ENCODE peak calls at places on chromosome 10, in five cellular contexts. One of them, this sample, is unnamed.

GRCh38 chr10:1398626-1399410 is 338.5 kb downstream of the ADARB2 start:
- DNase-seq in iPS-NIHi11: no peak
- DNase-seq in ACHN: no peak
- DNase-seq in HTR-8/SVneo: no peak
- DNase-seq in smooth muscle cell of the brain vasculature: no peak
- DNase-seq in this sample: no peak

GRCh38 chr10:8006274-8006999 is 48.1 kb upstream of the GATA3 start:
- DNase-seq in ACHN: no peak
- DNase-seq in HTR-8/SVneo: no peak
- DNase-seq in smooth muscle cell of the brain vasculature: no peak
- DNase-seq in iPS-NIHi11: no peak
- DNase-seq in this sample: no peak

GRCh38 chr10:73774637-73775036 is 7.2 kb upstream of the CHCHD1 start:
- DNase-seq in smooth muscle cell of the brain vasculature: no peak
- DNase-seq in iPS-NIHi11: no peak
- DNase-seq in ACHN: peak; percentile 51
- DNase-seq in HTR-8/SVneo: peak; percentile 23
- DNase-seq in this sample: peak; percentile 29

GRCh38 chr10:4807803-4808507 is 18.1 kb upstream of the AKR1E2 start:
- DNase-seq in iPS-NIHi11: no peak
- DNase-seq in ACHN: peak; percentile 84
- DNase-seq in HTR-8/SVneo: peak; percentile 63
- DNase-seq in smooth muscle cell of the brain vasculature: no peak
- DNase-seq in this sample: no peak

GRCh38 chr10:122481296-122482056 is 20.1 kb downstream of the HTRA1 start:
- DNase-seq in HTR-8/SVneo: no peak
- DNase-seq in ACHN: no peak
- DNase-seq in smooth muscle cell of the brain vasculature: no peak
- DNase-seq in iPS-NIHi11: no peak
- DNase-seq in this sample: no peak

GRCh38 chr10:80154978-80155695 is 22.6 kb downstream of the PLAC9 start:
- DNase-seq in iPS-NIHi11: no peak
- DNase-seq in smooth muscle cell of the brain vasculature: no peak
- DNase-seq in ACHN: no peak
- DNase-seq in HTR-8/SVneo: no peak
- DNase-seq in this sample: no peak

GRCh38 chr10:27890971-27891370 is 107.9 kb downstream of the ODAD2 start:
- DNase-seq in ACHN: no peak
- DNase-seq in iPS-NIHi11: no peak
- DNase-seq in HTR-8/SVneo: no peak
- DNase-seq in smooth muscle cell of the brain vasculature: no peak
- DNase-seq in this sample: no peak

GRCh38 chr10:13936826-13937225 is 350.1 kb downstream of the PRPF18 start:
- DNase-seq in HTR-8/SVneo: no peak
- DNase-seq in iPS-NIHi11: no peak
- DNase-seq in smooth muscle cell of the brain vasculature: no peak
- DNase-seq in ACHN: no peak
- DNase-seq in this sample: no peak

GRCh38 chr10:48604408-48605263 is at the start of gene ARHGAP22:
- DNase-seq in iPS-NIHi11: peak; percentile 90
- DNase-seq in smooth muscle cell of the brain vasculature: no peak
- DNase-seq in HTR-8/SVneo: peak; percentile 73
- DNase-seq in ACHN: peak; percentile 62
- DNase-seq in this sample: peak; percentile 27

GRCh38 chr10:21924511-21924910 is 79.0 kb downstream of the DNAJC1 start:
- DNase-seq in ACHN: no peak
- DNase-seq in HTR-8/SVneo: no peak
- DNase-seq in iPS-NIHi11: no peak
- DNase-seq in smooth muscle cell of the brain vasculature: no peak
- DNase-seq in this sample: no peak

GRCh38 chr10:26881600-26882331 is 21.0 kb upstream of the ABI1 start:
- DNase-seq in ACHN: peak; percentile 67
- DNase-seq in iPS-NIHi11: peak; percentile 55
- DNase-seq in smooth muscle cell of the brain vasculature: no peak
- DNase-seq in HTR-8/SVneo: peak; percentile 49
- DNase-seq in this sample: peak; percentile 14

GRCh38 chr10:31940839-31941653 is 12.4 kb upstream of the ARHGAP12 start:
- DNase-seq in iPS-NIHi11: peak; percentile 14
- DNase-seq in ACHN: peak; percentile 94
- DNase-seq in smooth muscle cell of the brain vasculature: no peak
- DNase-seq in HTR-8/SVneo: peak; percentile 84
- DNase-seq in this sample: peak; percentile 91

GRCh38 chr10:4234661-4235060 is 449.7 kb upstream of the KLF6 start:
- DNase-seq in HTR-8/SVneo: no peak
- DNase-seq in ACHN: no peak
- DNase-seq in smooth muscle cell of the brain vasculature: no peak
- DNase-seq in iPS-NIHi11: no peak
- DNase-seq in this sample: no peak

GRCh38 chr10:9986786-9987185 is 1030.9 kb upstream of the CELF2 start:
- DNase-seq in ACHN: no peak
- DNase-seq in smooth muscle cell of the brain vasculature: no peak
- DNase-seq in iPS-NIHi11: no peak
- DNase-seq in HTR-8/SVneo: no peak
- DNase-seq in this sample: no peak

GRCh38 chr10:119469846-119470245 is 72.7 kb downstream of the RGS10 start:
- DNase-seq in smooth muscle cell of the brain vasculature: no peak
- DNase-seq in iPS-NIHi11: no peak
- DNase-seq in ACHN: no peak
- DNase-seq in HTR-8/SVneo: no peak
- DNase-seq in this sample: no peak

GRCh38 chr10:89171263-89171872 is 35.7 kb downstream of the CH25H start:
- DNase-seq in smooth muscle cell of the brain vasculature: no peak
- DNase-seq in HTR-8/SVneo: no peak
- DNase-seq in iPS-NIHi11: no peak
- DNase-seq in ACHN: no peak
- DNase-seq in this sample: no peak

GRCh38 chr10:31188792-31189406 is 130.1 kb upstream of the ZEB1 start:
- DNase-seq in ACHN: no peak
- DNase-seq in iPS-NIHi11: no peak
- DNase-seq in HTR-8/SVneo: no peak
- DNase-seq in smooth muscle cell of the brain vasculature: no peak
- DNase-seq in this sample: no peak

GRCh38 chr10:102421645-102422585 is 1.3 kb downstream of the FBXL15 start:
- DNase-seq in iPS-NIHi11: peak; percentile 37
- DNase-seq in HTR-8/SVneo: no peak
- DNase-seq in ACHN: peak; percentile 40
- DNase-seq in smooth muscle cell of the brain vasculature: no peak
- DNase-seq in this sample: peak; percentile 33

GRCh38 chr10:12130237-12130872 is 878 bp downstream of the SEC61A2 start:
- DNase-seq in ACHN: peak; percentile 69
- DNase-seq in HTR-8/SVneo: peak; percentile 71
- DNase-seq in iPS-NIHi11: peak; percentile 58
- DNase-seq in smooth muscle cell of the brain vasculature: peak; percentile 40
- DNase-seq in this sample: peak; percentile 39

GRCh38 chr10:115093776-115094361 is 704 bp downstream of the ATRNL1 start:
- DNase-seq in HTR-8/SVneo: peak; percentile 7
- DNase-seq in smooth muscle cell of the brain vasculature: no peak
- DNase-seq in ACHN: peak; percentile 52
- DNase-seq in iPS-NIHi11: peak; percentile 68
- DNase-seq in this sample: peak; percentile 51

GRCh38 chr10:87761892-87762291 is 56.1 kb downstream of the ATAD1 start:
- DNase-seq in ACHN: peak; percentile 65
- DNase-seq in smooth muscle cell of the brain vasculature: peak; percentile 26
- DNase-seq in iPS-NIHi11: no peak
- DNase-seq in HTR-8/SVneo: peak; percentile 17
- DNase-seq in this sample: peak; percentile 7

GRCh38 chr10:127797339-127797738 is 60.4 kb downstream of the FOXI2 start:
- DNase-seq in HTR-8/SVneo: peak; percentile 3
- DNase-seq in ACHN: peak; percentile 30
- DNase-seq in smooth muscle cell of the brain vasculature: no peak
- DNase-seq in iPS-NIHi11: no peak
- DNase-seq in this sample: no peak

GRCh38 chr10:112963835-112964234 is 13.8 kb downstream of the TCF7L2 start:
- DNase-seq in HTR-8/SVneo: no peak
- DNase-seq in iPS-NIHi11: no peak
- DNase-seq in smooth muscle cell of the brain vasculature: no peak
- DNase-seq in ACHN: peak; percentile 62
- DNase-seq in this sample: no peak

GRCh38 chr10:119786117-119786769 is 60.4 kb downstream of the INPP5F start:
- DNase-seq in HTR-8/SVneo: peak; percentile 35
- DNase-seq in ACHN: no peak
- DNase-seq in iPS-NIHi11: peak; percentile 48
- DNase-seq in smooth muscle cell of the brain vasculature: no peak
- DNase-seq in this sample: no peak

GRCh38 chr10:126064512-126064911 is 168.1 kb downstream of the FANK1 start:
- DNase-seq in ACHN: no peak
- DNase-seq in iPS-NIHi11: no peak
- DNase-seq in HTR-8/SVneo: no peak
- DNase-seq in smooth muscle cell of the brain vasculature: no peak
- DNase-seq in this sample: no peak

GRCh38 chr10:75395171-75395954 is 6.2 kb downstream of the ZNF503 start:
- DNase-seq in iPS-NIHi11: peak; percentile 96
- DNase-seq in ACHN: no peak
- DNase-seq in smooth muscle cell of the brain vasculature: no peak
- DNase-seq in HTR-8/SVneo: no peak
- DNase-seq in this sample: no peak

GRCh38 chr10:34405611-34406462 is 409.3 kb downstream of the PARD3 start:
- DNase-seq in ACHN: no peak
- DNase-seq in smooth muscle cell of the brain vasculature: no peak
- DNase-seq in iPS-NIHi11: no peak
- DNase-seq in HTR-8/SVneo: peak; percentile 22
- DNase-seq in this sample: no peak

GRCh38 chr10:25805986-25806385 is 128.0 kb upstream of the MYO3A start:
- DNase-seq in ACHN: no peak
- DNase-seq in smooth muscle cell of the brain vasculature: no peak
- DNase-seq in HTR-8/SVneo: no peak
- DNase-seq in iPS-NIHi11: no peak
- DNase-seq in this sample: no peak

GRCh38 chr10:62264702-62265436 is 3.8 kb downstream of the RTKN2 start:
- DNase-seq in smooth muscle cell of the brain vasculature: no peak
- DNase-seq in HTR-8/SVneo: peak; percentile 67
- DNase-seq in ACHN: peak; percentile 94
- DNase-seq in iPS-NIHi11: peak; percentile 68
- DNase-seq in this sample: peak; percentile 62

GRCh38 chr10:100788027-100788900 is 42.9 kb downstream of the PAX2 start:
- DNase-seq in smooth muscle cell of the brain vasculature: no peak
- DNase-seq in iPS-NIHi11: peak; percentile 54
- DNase-seq in ACHN: no peak
- DNase-seq in HTR-8/SVneo: no peak
- DNase-seq in this sample: no peak

GRCh38 chr10:17645591-17646345 is 1.8 kb downstream of the STAM start:
- DNase-seq in HTR-8/SVneo: no peak
- DNase-seq in ACHN: no peak
- DNase-seq in iPS-NIHi11: no peak
- DNase-seq in smooth muscle cell of the brain vasculature: no peak
- DNase-seq in this sample: peak; percentile 3

GRCh38 chr10:34886906-34887615 is 72.0 kb upstream of the PARD3 start:
- DNase-seq in iPS-NIHi11: no peak
- DNase-seq in smooth muscle cell of the brain vasculature: no peak
- DNase-seq in HTR-8/SVneo: no peak
- DNase-seq in ACHN: no peak
- DNase-seq in this sample: no peak

GRCh38 chr10:17872191-17873091 is 63.3 kb downstream of the MRC1 start:
- DNase-seq in HTR-8/SVneo: peak; percentile 10
- DNase-seq in ACHN: peak; percentile 24
- DNase-seq in iPS-NIHi11: no peak
- DNase-seq in smooth muscle cell of the brain vasculature: no peak
- DNase-seq in this sample: no peak

GRCh38 chr10:73017955-73018480 is 63.4 kb upstream of the PLA2G12B start:
- DNase-seq in iPS-NIHi11: peak; percentile 14
- DNase-seq in ACHN: no peak
- DNase-seq in HTR-8/SVneo: no peak
- DNase-seq in smooth muscle cell of the brain vasculature: no peak
- DNase-seq in this sample: no peak

GRCh38 chr10:4623757-4624420 is 202.1 kb upstream of the AKR1E2 start:
- DNase-seq in HTR-8/SVneo: no peak
- DNase-seq in ACHN: no peak
- DNase-seq in iPS-NIHi11: no peak
- DNase-seq in smooth muscle cell of the brain vasculature: no peak
- DNase-seq in this sample: no peak

GRCh38 chr10:1782841-1783240 is 45.5 kb upstream of the ADARB2 start:
- DNase-seq in ACHN: no peak
- DNase-seq in HTR-8/SVneo: no peak
- DNase-seq in smooth muscle cell of the brain vasculature: no peak
- DNase-seq in iPS-NIHi11: no peak
- DNase-seq in this sample: no peak

This sample was measured in Calu3.